ENCODE peak calls at places on chromosomes 1 and 21, in nine cellular contexts. One of them, this sample, is unnamed.

GRCh38 chr1:46528297-46528955 is 23.0 kb downstream of the KNCN start:
- DNase-seq in GM23338: peak; percentile 72
- DNase-seq in CD8-positive, alpha-beta T cell: no peak
- DNase-seq in psoas muscle: no peak
- DNase-seq in tibial nerve: no peak
- DNase-seq in BE2C: no peak
- DNase-seq in esophagus muscularis mucosa: no peak
- DNase-seq in uterus: no peak
- DNase-seq in neural progenitor cell: peak; percentile 65
- DNase-seq in this sample: no peak

GRCh38 chr1:6623269-6623965 is 1.3 kb upstream of the THAP3 start:
- DNase-seq in uterus: no peak
- DNase-seq in CD8-positive, alpha-beta T cell: no peak
- DNase-seq in neural progenitor cell: no peak
- DNase-seq in esophagus muscularis mucosa: no peak
- DNase-seq in GM23338: no peak
- DNase-seq in tibial nerve: no peak
- DNase-seq in BE2C: no peak
- DNase-seq in psoas muscle: no peak
- DNase-seq in this sample: no peak

GRCh38 chr1:214544791-214545190 is 6.6 kb downstream of the PTPN14 start:
- DNase-seq in esophagus muscularis mucosa: no peak
- DNase-seq in BE2C: no peak
- DNase-seq in uterus: no peak
- DNase-seq in tibial nerve: no peak
- DNase-seq in psoas muscle: no peak
- DNase-seq in GM23338: no peak
- DNase-seq in CD8-positive, alpha-beta T cell: no peak
- DNase-seq in neural progenitor cell: no peak
- DNase-seq in this sample: no peak

GRCh38 chr1:201591348-201591747 is 52.4 kb downstream of the NAV1 start:
- DNase-seq in BE2C: no peak
- DNase-seq in CD8-positive, alpha-beta T cell: no peak
- DNase-seq in psoas muscle: no peak
- DNase-seq in uterus: no peak
- DNase-seq in neural progenitor cell: no peak
- DNase-seq in GM23338: peak; percentile 44
- DNase-seq in esophagus muscularis mucosa: no peak
- DNase-seq in tibial nerve: no peak
- DNase-seq in this sample: no peak

GRCh38 chr1:164707868-164708331 is 148.9 kb downstream of the PBX1 start:
- DNase-seq in BE2C: no peak
- DNase-seq in GM23338: no peak
- DNase-seq in psoas muscle: peak; percentile 81
- DNase-seq in uterus: peak; percentile 47
- DNase-seq in tibial nerve: no peak
- DNase-seq in neural progenitor cell: no peak
- DNase-seq in CD8-positive, alpha-beta T cell: no peak
- DNase-seq in esophagus muscularis mucosa: no peak
- DNase-seq in this sample: no peak

GRCh38 chr1:26302733-26303405 is 3.6 kb downstream of the UBXN11 start:
- DNase-seq in psoas muscle: peak; percentile 70
- DNase-seq in GM23338: peak; percentile 28
- DNase-seq in tibial nerve: no peak
- DNase-seq in neural progenitor cell: no peak
- DNase-seq in CD8-positive, alpha-beta T cell: no peak
- DNase-seq in BE2C: no peak
- DNase-seq in uterus: no peak
- DNase-seq in esophagus muscularis mucosa: no peak
- DNase-seq in this sample: no peak

GRCh38 chr1:232806071-232806510 is 875 bp downstream of the MAP10 start:
- DNase-seq in uterus: no peak
- DNase-seq in tibial nerve: no peak
- DNase-seq in neural progenitor cell: no peak
- DNase-seq in CD8-positive, alpha-beta T cell: no peak
- DNase-seq in psoas muscle: no peak
- DNase-seq in esophagus muscularis mucosa: no peak
- DNase-seq in GM23338: no peak
- DNase-seq in BE2C: no peak
- DNase-seq in this sample: no peak

GRCh38 chr1:18353528-18353927 is 127.2 kb upstream of the KLHDC7A start:
- DNase-seq in tibial nerve: no peak
- DNase-seq in uterus: no peak
- DNase-seq in esophagus muscularis mucosa: no peak
- DNase-seq in CD8-positive, alpha-beta T cell: no peak
- DNase-seq in psoas muscle: no peak
- DNase-seq in GM23338: no peak
- DNase-seq in neural progenitor cell: no peak
- DNase-seq in BE2C: no peak
- DNase-seq in this sample: no peak

GRCh38 chr1:210003501-210003900 is 65.5 kb downstream of the SYT14 start:
- DNase-seq in psoas muscle: no peak
- DNase-seq in esophagus muscularis mucosa: no peak
- DNase-seq in BE2C: no peak
- DNase-seq in uterus: no peak
- DNase-seq in neural progenitor cell: no peak
- DNase-seq in GM23338: no peak
- DNase-seq in CD8-positive, alpha-beta T cell: no peak
- DNase-seq in tibial nerve: no peak
- DNase-seq in this sample: no peak

GRCh38 chr21:45993210-45994085 is 11.9 kb downstream of the COL6A1 start:
- DNase-seq in tibial nerve: no peak
- DNase-seq in neural progenitor cell: no peak
- DNase-seq in psoas muscle: peak; percentile 74
- DNase-seq in CD8-positive, alpha-beta T cell: peak; percentile 9
- DNase-seq in BE2C: peak; percentile 12
- DNase-seq in uterus: peak; percentile 44
- DNase-seq in GM23338: no peak
- DNase-seq in esophagus muscularis mucosa: no peak
- DNase-seq in this sample: peak; percentile 45

GRCh38 chr1:248751635-248752034 is 3.9 kb downstream of the LYPD8 start:
- DNase-seq in psoas muscle: no peak
- DNase-seq in uterus: no peak
- DNase-seq in esophagus muscularis mucosa: no peak
- DNase-seq in tibial nerve: no peak
- DNase-seq in CD8-positive, alpha-beta T cell: no peak
- DNase-seq in BE2C: no peak
- DNase-seq in neural progenitor cell: no peak
- DNase-seq in GM23338: no peak
- DNase-seq in this sample: no peak

GRCh38 chr1:211920141-211920572 is 89.6 kb upstream of the LPGAT1 start:
- DNase-seq in uterus: no peak
- DNase-seq in CD8-positive, alpha-beta T cell: no peak
- DNase-seq in esophagus muscularis mucosa: no peak
- DNase-seq in tibial nerve: peak; percentile 38
- DNase-seq in BE2C: no peak
- DNase-seq in GM23338: no peak
- DNase-seq in neural progenitor cell: no peak
- DNase-seq in psoas muscle: no peak
- DNase-seq in this sample: no peak

GRCh38 chr1:46363121-46363520 is 22.5 kb downstream of the NSUN4 start:
- DNase-seq in GM23338: no peak
- DNase-seq in CD8-positive, alpha-beta T cell: no peak
- DNase-seq in neural progenitor cell: peak; percentile 11
- DNase-seq in BE2C: no peak
- DNase-seq in uterus: no peak
- DNase-seq in esophagus muscularis mucosa: no peak
- DNase-seq in psoas muscle: no peak
- DNase-seq in tibial nerve: no peak
- DNase-seq in this sample: no peak

GRCh38 chr1:78073441-78073840 is 27.7 kb downstream of the GIPC2 start:
- DNase-seq in CD8-positive, alpha-beta T cell: no peak
- DNase-seq in esophagus muscularis mucosa: no peak
- DNase-seq in psoas muscle: no peak
- DNase-seq in tibial nerve: no peak
- DNase-seq in BE2C: no peak
- DNase-seq in GM23338: no peak
- DNase-seq in neural progenitor cell: no peak
- DNase-seq in uterus: no peak
- DNase-seq in this sample: no peak

GRCh38 chr1:222618880-222619321 is 1.0 kb downstream of the MIA3 start:
- DNase-seq in tibial nerve: peak; percentile 8
- DNase-seq in esophagus muscularis mucosa: no peak
- DNase-seq in uterus: no peak
- DNase-seq in BE2C: peak; percentile 40
- DNase-seq in CD8-positive, alpha-beta T cell: no peak
- DNase-seq in psoas muscle: no peak
- DNase-seq in GM23338: peak; percentile 57
- DNase-seq in neural progenitor cell: peak; percentile 56
- DNase-seq in this sample: no peak

GRCh38 chr1:110606784-110607662 is 865 bp upstream of the KCNA2 start:
- DNase-seq in GM23338: peak; percentile 48
- DNase-seq in uterus: no peak
- DNase-seq in esophagus muscularis mucosa: no peak
- DNase-seq in neural progenitor cell: peak; percentile 65
- DNase-seq in BE2C: no peak
- DNase-seq in CD8-positive, alpha-beta T cell: no peak
- DNase-seq in tibial nerve: no peak
- DNase-seq in psoas muscle: no peak
- DNase-seq in this sample: no peak

GRCh38 chr21:31911138-31911907 is 38.5 kb downstream of the HUNK start:
- DNase-seq in BE2C: peak; percentile 46
- DNase-seq in GM23338: no peak
- DNase-seq in esophagus muscularis mucosa: no peak
- DNase-seq in tibial nerve: no peak
- DNase-seq in CD8-positive, alpha-beta T cell: no peak
- DNase-seq in uterus: no peak
- DNase-seq in psoas muscle: no peak
- DNase-seq in neural progenitor cell: no peak
- DNase-seq in this sample: no peak

GRCh38 chr1:111320066-111320879 is 29.6 kb downstream of the CHIA start:
- DNase-seq in BE2C: no peak
- DNase-seq in GM23338: peak; percentile 16
- DNase-seq in neural progenitor cell: no peak
- DNase-seq in esophagus muscularis mucosa: no peak
- DNase-seq in CD8-positive, alpha-beta T cell: no peak
- DNase-seq in uterus: no peak
- DNase-seq in tibial nerve: no peak
- DNase-seq in psoas muscle: no peak
- DNase-seq in this sample: no peak

GRCh38 chr1:65149753-65150463 is 1.9 kb downstream of the AK4 start:
- DNase-seq in tibial nerve: no peak
- DNase-seq in BE2C: no peak
- DNase-seq in CD8-positive, alpha-beta T cell: no peak
- DNase-seq in uterus: no peak
- DNase-seq in GM23338: no peak
- DNase-seq in neural progenitor cell: no peak
- DNase-seq in psoas muscle: no peak
- DNase-seq in esophagus muscularis mucosa: no peak
- DNase-seq in this sample: no peak
- H3K4me3 ChIP-seq in tibial nerve: no peak overlapping the region
- H3K4me3 ChIP-seq in BE2C: no peak overlapping the region
- H3K4me3 ChIP-seq in CD8-positive, alpha-beta T cell: no peak overlapping the region
- H3K4me3 ChIP-seq in uterus: no peak overlapping the region
- H3K4me3 ChIP-seq in GM23338: peak overlapping the region; percentile 71
- H3K4me3 ChIP-seq in neural progenitor cell: peak overlapping the region; percentile 66
- H3K4me3 ChIP-seq in psoas muscle: peak overlapping the region; percentile 83
- H3K4me3 ChIP-seq in esophagus muscularis mucosa: peak overlapping the region; percentile 91
- H3K4me3 ChIP-seq in this sample: peak overlapping the region; percentile 69

DNA sequence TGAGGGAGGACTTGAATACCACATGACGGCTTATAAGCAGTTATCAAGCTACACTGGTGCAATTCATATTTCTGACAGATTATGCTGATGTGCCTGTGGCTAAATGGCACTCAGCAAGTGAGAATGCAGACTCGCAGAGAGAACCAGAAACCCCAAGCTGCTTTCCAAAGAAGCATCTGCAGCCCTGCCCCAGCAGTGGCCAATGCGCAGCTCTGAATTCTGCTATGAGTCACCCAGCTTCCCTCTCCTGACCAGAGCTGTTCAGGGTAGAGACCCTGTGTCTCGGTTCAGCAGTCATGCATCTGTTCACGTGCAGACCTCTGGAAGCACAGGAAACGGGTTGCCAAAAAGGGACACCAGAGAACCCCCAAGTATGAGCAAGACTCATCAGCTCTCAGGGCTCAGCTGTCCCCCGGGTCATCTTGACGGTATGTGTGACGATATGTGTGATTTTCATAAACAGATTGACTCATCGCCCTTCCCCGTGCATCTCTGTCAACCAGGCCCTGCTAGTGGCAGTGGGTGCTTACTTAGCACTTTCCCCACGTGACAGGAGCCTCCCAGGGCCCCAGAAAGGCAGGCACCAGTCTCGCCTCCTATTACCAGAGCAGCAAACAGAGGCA is 76.3 kb downstream of the ITPKB start:
- DNase-seq in CD8-positive, alpha-beta T cell: peak; percentile 97
- DNase-seq in tibial nerve: peak; percentile 87
- DNase-seq in psoas muscle: peak; percentile 91
- DNase-seq in BE2C: peak; percentile 91
- DNase-seq in neural progenitor cell: no peak
- DNase-seq in esophagus muscularis mucosa: peak; percentile 98
- DNase-seq in uterus: peak; percentile 77
- DNase-seq in GM23338: no peak
- DNase-seq in this sample: no peak
- H3K4me1 ChIP-seq in CD8-positive, alpha-beta T cell: no peaks in the 10 kb centered on the region
- H3K4me1 ChIP-seq in tibial nerve: peaks cover 74% of the 10 kb centered on the region
- H3K4me1 ChIP-seq in psoas muscle: peaks cover 92% of the 10 kb centered on the region
- H3K4me1 ChIP-seq in BE2C: peaks cover 23% of the 10 kb centered on the region
- H3K4me1 ChIP-seq in neural progenitor cell: peaks cover 32% of the 10 kb centered on the region
- H3K4me1 ChIP-seq in esophagus muscularis mucosa: no peaks in the 10 kb centered on the region
- H3K4me1 ChIP-seq in uterus: peaks cover 49% of the 10 kb centered on the region
- H3K4me1 ChIP-seq in GM23338: peaks cover 21% of the 10 kb centered on the region
- H3K4me1 ChIP-seq in this sample: peaks cover 34% of the 10 kb centered on the region

DNA sequence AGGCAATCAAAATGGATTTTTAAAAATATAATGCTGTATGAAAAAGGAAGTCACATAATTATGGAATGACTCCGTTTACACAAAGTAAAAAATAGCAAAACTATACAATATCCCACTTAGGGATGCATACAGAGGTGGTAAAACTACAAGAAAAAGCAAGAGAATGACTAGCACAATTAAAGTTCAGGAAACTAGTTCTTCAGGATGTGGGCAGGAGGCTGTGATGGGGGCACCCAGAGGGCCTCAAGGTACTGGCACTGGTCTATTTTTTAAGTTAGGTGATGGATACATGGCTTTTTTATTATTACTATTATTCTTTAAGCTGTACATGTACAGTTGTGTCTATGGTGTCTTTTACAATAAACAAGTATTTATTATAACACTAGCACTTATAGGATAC is 1.4 kb upstream of the ZC3H12A start:
- DNase-seq in GM23338: no peak
- DNase-seq in CD8-positive, alpha-beta T cell: no peak
- DNase-seq in esophagus muscularis mucosa: no peak
- DNase-seq in neural progenitor cell: no peak
- DNase-seq in tibial nerve: no peak
- DNase-seq in uterus: no peak
- DNase-seq in BE2C: no peak
- DNase-seq in psoas muscle: no peak
- DNase-seq in this sample: no peak
- H3K4me3 ChIP-seq in GM23338: no peak overlapping the region
- H3K4me3 ChIP-seq in CD8-positive, alpha-beta T cell: peak overlapping the region; percentile 95
- H3K4me3 ChIP-seq in esophagus muscularis mucosa: no peak overlapping the region
- H3K4me3 ChIP-seq in neural progenitor cell: no peak overlapping the region
- H3K4me3 ChIP-seq in tibial nerve: no peak overlapping the region
- H3K4me3 ChIP-seq in uterus: no peak overlapping the region
- H3K4me3 ChIP-seq in BE2C: no peak overlapping the region
- H3K4me3 ChIP-seq in psoas muscle: peak overlapping the region; percentile 72
- H3K4me3 ChIP-seq in this sample: peak overlapping the region; percentile 93

DNA sequence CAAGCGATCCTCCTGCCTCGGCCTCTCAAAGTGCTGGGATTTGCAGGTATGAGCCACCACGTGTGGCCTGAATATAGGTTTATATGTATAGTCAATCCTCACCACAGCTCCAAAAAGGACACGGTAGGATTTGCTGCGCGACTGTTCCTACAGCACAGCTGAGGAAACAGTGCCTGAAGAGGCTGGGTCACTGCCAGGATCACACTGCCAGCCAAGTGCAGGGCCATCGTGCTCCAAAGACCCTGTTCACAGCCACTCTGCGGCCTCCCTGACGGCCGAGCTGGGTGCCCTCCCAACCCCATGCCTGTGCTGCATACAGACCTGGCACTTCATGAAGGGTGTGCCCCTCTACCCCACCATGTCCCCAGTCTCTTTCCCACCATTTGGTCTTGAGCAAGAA is 71.4 kb downstream of the MRPL37 start:
- DNase-seq in neural progenitor cell: no peak
- DNase-seq in psoas muscle: no peak
- DNase-seq in tibial nerve: no peak
- DNase-seq in CD8-positive, alpha-beta T cell: no peak
- DNase-seq in GM23338: no peak
- DNase-seq in BE2C: no peak
- DNase-seq in esophagus muscularis mucosa: no peak
- DNase-seq in uterus: no peak
- DNase-seq in this sample: no peak
- H3K4me1 ChIP-seq in neural progenitor cell: peaks cover 31% of the 10 kb centered on the region
- H3K4me1 ChIP-seq in psoas muscle: peaks cover 66% of the 10 kb centered on the region
- H3K4me1 ChIP-seq in tibial nerve: peaks cover 68% of the 10 kb centered on the region
- H3K4me1 ChIP-seq in CD8-positive, alpha-beta T cell: no peaks in the 10 kb centered on the region
- H3K4me1 ChIP-seq in GM23338: peaks cover 37% of the 10 kb centered on the region
- H3K4me1 ChIP-seq in BE2C: peaks cover 11% of the 10 kb centered on the region
- H3K4me1 ChIP-seq in esophagus muscularis mucosa: peaks cover 91% of the 10 kb centered on the region
- H3K4me1 ChIP-seq in uterus: peaks cover 26% of the 10 kb centered on the region
- H3K4me1 ChIP-seq in this sample: peaks cover 35% of the 10 kb centered on the region